ENCODE peak calls at places on chromosome X, in ten cellular contexts. W is brain microvascular endothelial cell; Z is stimulated activated effector memory CD8-positive, alpha-beta T cell treated with anti-CD3 and anti-CD28 coated beads, Interleukin-12 subunit alpha, Interleukin-12 subunit beta, amount 100 ng/mL, for 72 hours; V is neuronal stem cell; D is upper lobe of right lung; T is endodermal cell; O is activated CD4-positive, alpha-beta T cell treated with anti-CD3 and anti-CD28 coated beads for 36 hours; R is fibroblast of pulmonary artery; I is myocyte; S is stimulated activated CD4-positive, alpha-beta T cell treated with anti-CD3 and anti-CD28 coated beads, Interleukin-2, amount 100 ng/mL, for 48 hours. J is an unnamed sample.

GRCh38 chrX:35244796-35245508 is 302.4 kb downstream of the FAM47B start:
- DNase-seq in R (no peak), T (no peak), V (no peak), W (no peak), S (no peak), I (no peak), Z (no peak), O (no peak), D (no peak), J (no peak)

GRCh38 chrX:1618689-1619088 is 3.8 kb downstream of the ASMT start:
- DNase-seq in I (no peak), Z (no peak), S (no peak), D (no peak), V (no peak), T (peak), O (no peak), R (no peak), W (no peak), J (no peak)

GRCh38 chrX:2692221-2693122 is 1.4 kb downstream of the CD99 start:
- DNase-seq in V (no peak), I (peak), T (peak), W (no peak), S (no peak), Z (no peak), O (peak), D (no peak), R (peak), J (no peak)

GRCh38 chrX:107563851-107564250 is 64.5 kb upstream of the PRPS1 start:
- DNase-seq in Z (no peak), V (no peak), R (no peak), T (peak), O (no peak), D (no peak), S (no peak), W (no peak), I (no peak), J (no peak)

GRCh38 chrX:132443196-132443595 is 45.6 kb downstream of the MBNL3 start:
- DNase-seq in W (no peak), S (no peak), Z (no peak), D (no peak), R (no peak), T (no peak), I (no peak), V (no peak), O (no peak), J (no peak)

GRCh38 chrX:150334100-150334499 is 29.0 kb upstream of the MAMLD1 start:
- DNase-seq in W (no peak), S (no peak), V (no peak), D (no peak), O (no peak), T (no peak), Z (no peak), R (no peak), I (no peak), J (no peak)

GRCh38 chrX:118392726-118393125 is 46.8 kb downstream of the WDR44 start:
- DNase-seq in T (no peak), S (no peak), V (no peak), R (no peak), Z (no peak), O (no peak), D (no peak), W (no peak), I (no peak), J (no peak)

GRCh38 chrX:9882669-9883446 is 84.3 kb upstream of the CLDN34 start:
- DNase-seq in T (no peak), V (no peak), S (no peak), I (no peak), W (peak), Z (no peak), R (peak), O (no peak), D (peak), J (no peak)

GRCh38 chrX:41145920-41146608 is 60.8 kb downstream of the USP9X start:
- DNase-seq in S (no peak), I (peak), V (no peak), T (no peak), O (no peak), D (no peak), W (peak), R (peak), Z (no peak), J (no peak)

GRCh38 chrX:15136795-15137194 is 133.1 kb downstream of the ASB9 start:
- DNase-seq in T (no peak), O (no peak), S (no peak), W (no peak), D (no peak), V (no peak), R (no peak), Z (no peak), I (no peak), J (no peak)

GRCh38 chrX:19958530-19959486 is 32.1 kb downstream of the BCLAF3 start:
- DNase-seq in T (no peak), V (no peak), I (no peak), O (no peak), R (no peak), D (no peak), S (no peak), W (peak), Z (no peak), J (no peak)

GRCh38 chrX:46485897-46486296 is 59.3 kb downstream of the ZNF674 start:
- DNase-seq in Z (no peak), I (no peak), S (no peak), D (no peak), V (no peak), T (peak), O (peak), W (no peak), R (no peak), J (no peak)

GRCh38 chrX:38654302-38654701 is 93.0 kb downstream of the TSPAN7 start:
- DNase-seq in V (no peak), I (peak), Z (no peak), R (peak), D (no peak), O (no peak), S (no peak), T (no peak), W (peak), J (peak)

GRCh38 chrX:132217203-132218073 is 1.8 kb downstream of the RAP2C start:
- DNase-seq in R (peak), T (peak), O (peak), S (peak), I (peak), Z (peak), V (peak), W (peak), D (peak), J (peak)

GRCh38 chrX:100413231-100413630 is 3.2 kb upstream of the PCDH19 start:
- DNase-seq in I (peak), Z (no peak), R (peak), V (no peak), O (peak), T (peak), S (no peak), D (no peak), W (peak), J (peak)